ENCODE peak calls at places on chromosome 4, in four cellular contexts. X is K562, W is SK-N-SH, I is HepG2. U is an unnamed sample.

GRCh38 chr4:151786158-151786495 is 25.3 kb upstream of the GATB start:
- DNase-seq in I (no peak), X (no peak), W (no peak), U (no peak)

GRCh38 chr4:16443504-16444088 is 217.3 kb upstream of the TAPT1 start:
- DNase-seq in W (peak), X (peak), I (peak), U (peak)

GRCh38 chr4:48780867-48781219 is 764 bp upstream of the FRYL start:
- DNase-seq in X (peak), I (peak), W (peak), U (no peak)

GRCh38 chr4:41661447-41662076 is 87.0 kb downstream of the PHOX2B start:
- DNase-seq in I (peak), W (peak), X (peak), U (peak)

GRCh38 chr4:20532871-20533870 is 167.1 kb upstream of the PACRGL start:
- DNase-seq in X (no peak), W (no peak), I (no peak), U (no peak)

GRCh38 chr4:19309365-19309764 is 942.3 kb upstream of the SLIT2 start:
- DNase-seq in I (no peak), W (no peak), X (no peak), U (no peak)

GRCh38 chr4:185395255-185395955 is at the start of gene LRP2BP:
- DNase-seq in X (no peak), W (no peak), I (peak), U (no peak)

GRCh38 chr4:48067536-48067935 is 51.0 kb downstream of the NIPAL1 start:
- DNase-seq in W (no peak), X (no peak), I (no peak), U (no peak)

GRCh38 chr4:75285837-75286236 is 228.4 kb downstream of the RCHY1 start:
- DNase-seq in X (no peak), I (no peak), W (no peak), U (no peak)

GRCh38 chr4:74410272-74410671 is 34.7 kb upstream of the AREG start:
- DNase-seq in X (no peak), I (no peak), W (no peak), U (no peak)

GRCh38 chr4:159185593-159186023 is 82.7 kb downstream of the RAPGEF2 start:
- DNase-seq in X (no peak), W (no peak), I (no peak), U (no peak)

GRCh38 chr4:15778191-15778741 is at the start of gene CD38:
- DNase-seq in W (peak), X (no peak), I (no peak), U (no peak)

GRCh38 chr4:128385683-128386304 is 98.2 kb upstream of the PGRMC2 start:
- DNase-seq in I (peak), X (peak), W (no peak), U (no peak)

GRCh38 chr4:8400641-8401325 is 39.7 kb downstream of the ACOX3 start:
- DNase-seq in X (peak), W (no peak), I (no peak), U (no peak)

GRCh38 chr4:15238720-15239119 is 189.1 kb upstream of the C1QTNF7 start:
- DNase-seq in I (peak), X (peak), W (peak), U (no peak)

GRCh38 chr4:158998624-158999023 is 104.3 kb upstream of the RAPGEF2 start:
- DNase-seq in I (no peak), W (no peak), X (no peak), U (peak)

GRCh38 chr4:86376850-86377249 is 17.0 kb upstream of the MAPK10 start:
- DNase-seq in W (no peak), X (no peak), I (no peak), U (no peak)

GRCh38 chr4:680931-681645 is 6.7 kb downstream of the MYL5 start:
- DNase-seq in W (peak), X (peak), I (no peak), U (no peak)

GRCh38 chr4:10582059-10582686 is 102.4 kb downstream of the CLNK start:
- DNase-seq in I (peak), X (peak), W (peak), U (peak)

GRCh38 chr4:175560628-175561027 is 251.4 kb downstream of the GPM6A start:
- DNase-seq in I (no peak), X (no peak), W (peak), U (peak)

GRCh38 chr4:129998436-129999150 is 902.6 kb downstream of the C4orf33 start:
- DNase-seq in X (no peak), I (no peak), W (no peak), U (no peak)

GRCh38 chr4:13378973-13379759 is 105.0 kb downstream of the RAB28 start:
- DNase-seq in W (no peak), I (no peak), X (no peak), U (no peak)

GRCh38 chr4:81031389-81032173 is 1.1 kb downstream of the BMP3 start:
- DNase-seq in X (no peak), W (peak), I (no peak), U (no peak)

GRCh38 chr4:170400346-170400745 is 310.6 kb upstream of the AADAT start:
- DNase-seq in I (no peak), W (no peak), X (no peak), U (no peak)

GRCh38 chr4:115923152-115923551 is 809.7 kb upstream of the NDST4 start:
- DNase-seq in W (no peak), I (no peak), X (no peak), U (no peak)

GRCh38 chr4:5863461-5864113 is 29.3 kb downstream of the CRMP1 start:
- DNase-seq in I (no peak), X (no peak), W (no peak), U (peak)

GRCh38 chr4:185222598-185222997 is 13.2 kb downstream of the SNX25 start:
- DNase-seq in X (no peak), I (no peak), W (no peak), U (no peak)

GRCh38 chr4:102827674-102828496 is 534 bp upstream of the UBE2D3 start:
- DNase-seq in W (peak), X (peak), I (peak), U (peak)

GRCh38 chr4:176805155-176805554 is 12.4 kb upstream of the VEGFC start:
- DNase-seq in I (no peak), X (no peak), W (no peak), U (no peak)

GRCh38 chr4:103018391-103019318 is 850 bp downstream of the SLC9B1 start:
- DNase-seq in I (peak), X (peak), W (peak), U (peak)

GRCh38 chr4:60805500-60806313 is 394.4 kb upstream of the ADGRL3 start:
- DNase-seq in X (peak), W (peak), I (peak), U (no peak)

GRCh38 chr4:185016101-185016940 is 2.0 kb upstream of the HELT start:
- DNase-seq in W (no peak), I (no peak), X (no peak), U (no peak)

GRCh38 chr4:83075271-83075670 is 39.3 kb downstream of the PLAC8 start:
- DNase-seq in W (no peak), I (no peak), X (no peak), U (no peak)

GRCh38 chr4:141140271-141141205 is 7.3 kb upstream of the RNF150 start:
- DNase-seq in I (no peak), X (no peak), W (no peak), U (no peak)

GRCh38 chr4:51843309-51844156 is 580 bp downstream of the DCUN1D4 start:
- DNase-seq in I (peak), W (peak), X (peak), U (no peak)

GRCh38 chr4:85929926-85930325 is 429.9 kb downstream of the MAPK10 start:
- DNase-seq in I (peak), W (no peak), X (no peak), U (no peak)

GRCh38 chr4:15348695-15349094 is 79.1 kb upstream of the C1QTNF7 start:
- DNase-seq in X (no peak), W (no peak), I (no peak), U (no peak)

GRCh38 chr4:37995981-37996770 is 36.0 kb downstream of the PTTG2 start:
- DNase-seq in I (no peak), X (no peak), W (no peak), U (no peak)

GRCh38 chr4:153488006-153488718 is 22.0 kb downstream of the TMEM131L start:
- DNase-seq in I (no peak), X (no peak), W (no peak), U (no peak)

GRCh38 chr4:153486281-153487151 is 20.4 kb downstream of the TMEM131L start:
- DNase-seq in W (no peak), I (peak), X (no peak), U (peak)

GRCh38 chr4:153488719-153489384 is 22.7 kb downstream of the TMEM131L start:
- DNase-seq in X (no peak), I (no peak), W (no peak), U (no peak)

GRCh38 chr4:153490985-153491483 is 24.9 kb downstream of the TMEM131L start:
- DNase-seq in X (no peak), W (no peak), I (no peak), U (no peak)

GRCh38 chr4:153489856-153490558 is 23.8 kb downstream of the TMEM131L start:
- DNase-seq in I (no peak), X (no peak), W (no peak), U (no peak)
- TF ChIP-seq ELF1 in I (no peak), X (no peak), W (no peak), U (no peak)

GRCh38 chr4:119977546-119977945 is 89.1 kb downstream of the MAD2L1 start:
- DNase-seq in I (no peak), X (no peak), W (no peak), U (no peak)
- TF ChIP-seq CTCF in I (no peak), X (no peak), W (no peak), U (no peak)

DNA sequence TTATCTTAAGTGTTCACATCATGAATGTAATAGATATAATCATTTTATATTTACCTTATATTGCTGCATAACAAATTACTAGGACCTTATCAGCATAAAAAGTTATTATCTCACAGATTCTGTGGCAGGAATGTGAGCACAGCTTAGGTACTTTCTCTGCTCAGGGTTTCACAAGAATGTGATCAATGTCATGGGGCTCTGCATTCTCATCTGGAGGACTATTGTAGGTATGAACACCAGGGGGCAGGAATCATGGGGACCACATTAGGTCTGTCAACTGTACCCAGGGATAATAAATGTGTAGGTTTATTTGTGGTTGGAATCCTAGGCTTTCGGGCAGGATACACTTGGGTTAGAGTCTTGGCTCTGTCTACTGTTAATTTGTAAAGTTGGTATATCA is 519.2 kb downstream of the ARAP2 start:
- DNase-seq in X (no peak), I (peak), W (peak), U (no peak)
- TF ChIP-seq ELF1 in X (no peak), I (no peak), W (no peak), U (no peak)

DNA sequence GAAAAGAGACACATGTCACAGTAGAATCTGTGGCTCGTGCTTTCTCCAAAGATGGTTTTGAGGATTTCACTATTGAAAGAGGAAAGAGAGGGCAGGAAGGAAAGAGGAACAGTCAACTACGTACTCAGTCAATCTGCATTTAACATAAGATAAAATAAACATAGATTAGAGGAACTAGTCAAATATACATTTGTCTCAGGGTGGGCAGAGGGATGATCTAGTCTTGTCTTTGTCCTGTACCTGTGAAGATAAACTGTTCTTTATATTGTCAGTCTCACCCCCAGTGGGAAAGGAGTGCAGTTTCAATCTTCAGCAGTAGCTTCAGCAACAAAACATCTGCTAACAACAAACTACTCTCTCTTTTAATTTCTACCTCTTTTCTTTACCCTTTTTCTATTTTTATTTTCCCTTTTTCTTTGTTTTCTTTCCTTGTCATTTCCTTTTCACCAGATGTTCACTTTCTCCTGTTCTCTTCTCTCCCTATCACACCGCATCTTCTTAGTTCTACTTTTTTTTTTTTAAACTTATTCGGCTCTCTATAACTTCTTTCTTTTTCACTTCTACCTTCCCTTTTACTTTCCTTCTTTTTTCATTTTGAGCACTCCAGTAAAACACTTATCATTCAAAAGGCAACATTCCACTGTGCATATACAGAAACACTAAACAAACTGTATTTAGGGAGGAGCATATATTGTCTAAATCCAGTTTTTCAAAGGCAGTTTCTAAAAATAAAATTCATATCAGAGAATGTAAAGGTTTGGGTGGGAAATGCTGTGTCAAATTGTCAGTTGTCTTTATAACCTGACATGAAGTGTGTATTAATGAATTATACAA is 51.4 kb upstream of the GUCY1A1 start:
- DNase-seq in X (no peak), I (no peak), W (no peak), U (no peak)
- TF ChIP-seq CTCF in X (no peak), I (no peak), W (no peak), U (no peak)

DNA sequence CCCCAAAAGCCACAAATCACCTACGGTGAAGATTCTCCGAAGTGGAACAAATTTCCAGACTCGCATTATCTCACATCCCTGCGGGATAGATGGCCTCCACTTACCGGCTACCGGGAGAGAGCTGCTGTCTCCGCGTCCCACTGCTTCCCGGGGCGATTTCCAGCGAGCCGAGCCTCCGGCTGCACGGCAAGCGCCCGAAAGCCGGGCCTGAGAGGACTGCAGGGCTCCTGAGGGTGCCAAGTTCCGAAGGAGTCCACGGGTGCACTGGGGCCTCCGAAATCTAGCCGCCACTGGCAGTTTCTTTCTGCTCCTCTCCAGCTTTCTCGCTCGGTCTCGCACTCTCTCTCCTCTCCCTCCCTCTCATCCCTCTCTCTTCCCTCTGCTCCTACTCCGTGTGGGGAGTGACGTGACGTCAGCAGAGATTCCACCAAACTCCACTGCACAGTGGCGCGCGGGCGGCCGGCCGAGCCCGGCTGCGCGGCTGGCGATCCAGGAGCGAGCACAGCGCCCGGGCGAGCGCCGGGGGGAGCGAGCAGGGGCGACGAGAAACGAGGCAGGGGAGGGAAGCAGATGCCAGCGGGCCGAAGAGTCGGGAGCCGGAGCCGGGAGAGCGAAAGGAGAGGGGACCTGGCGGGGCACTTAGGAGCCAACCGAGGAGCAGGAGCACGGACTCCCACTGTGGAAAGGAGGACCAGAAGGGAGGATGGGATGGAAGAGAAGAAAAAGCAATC is 14.0 kb upstream of the PITX2 start:
- DNase-seq in W (no peak), I (no peak), X (no peak), U (peak)
- TF ChIP-seq ELF1 in W (no peak), I (no peak), X (no peak), U (no peak)

DNA sequence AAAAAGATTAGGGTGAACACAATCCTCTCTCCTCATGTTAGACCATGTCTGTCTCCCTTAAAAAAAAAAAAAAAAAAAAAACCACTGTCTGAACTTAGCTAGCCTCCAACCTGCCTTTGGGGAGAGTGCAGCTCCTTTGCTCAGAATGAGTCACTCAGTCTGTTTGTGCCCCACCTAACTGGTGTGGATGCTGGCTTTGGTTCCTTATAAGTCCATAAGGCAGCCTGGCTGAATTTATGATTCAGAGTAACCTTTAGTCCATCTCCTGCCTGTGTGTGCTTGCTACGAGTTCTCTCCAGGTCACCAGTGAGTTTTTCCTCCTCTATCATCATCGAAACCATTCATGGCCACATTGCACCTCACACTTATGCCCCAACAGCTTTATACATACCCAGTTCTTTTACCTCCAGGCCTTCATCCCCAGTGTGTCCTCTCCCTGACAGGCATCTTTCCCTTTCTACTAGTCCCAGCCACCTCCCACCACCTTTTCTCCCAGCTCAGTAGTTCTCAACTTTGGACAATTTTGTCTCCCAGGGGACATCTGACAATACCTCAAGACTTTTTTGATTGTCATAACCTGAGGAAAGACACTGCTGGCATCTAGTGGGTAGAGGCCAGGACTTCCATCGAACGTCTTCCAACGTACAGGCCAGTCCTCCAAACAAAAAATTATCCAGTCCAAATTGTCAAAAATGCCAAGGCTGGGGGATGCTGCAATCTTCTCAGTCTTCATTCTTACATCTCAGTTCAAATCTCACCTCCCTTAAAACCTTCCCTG is 220.8 kb upstream of the EMCN start:
- DNase-seq in I (no peak), X (no peak), W (no peak), U (peak)
- TF ChIP-seq CTCF in I (no peak), X (no peak), W (no peak), U (no peak)

GRCh38 chr4:3470244-3471097 is 7.4 kb downstream of the DOK7 start:
- DNase-seq in I (no peak), X (no peak), W (no peak), U (no peak)
- TF ChIP-seq ELF1 in I (no peak), X (no peak), W (no peak), U (no peak)

U was measured in HCT116.